ENCODE peak calls at places on chromosomes 11 and 22, in eight cellular contexts. One of them, this sample, is unnamed.

GRCh38 chr22:35477911-35478582 is 62.6 kb upstream of the RASD2 start:
- DNase-seq in MM.1S: no peak
- DNase-seq in Peyer's patch: no peak
- DNase-seq in transverse colon: peak; percentile 72
- DNase-seq in breast epithelium: no peak
- DNase-seq in PC-9: peak; percentile 82
- DNase-seq in CD8-positive, alpha-beta T cell: no peak
- DNase-seq in cardiac muscle cell: no peak
- DNase-seq in this sample: peak; percentile 93

GRCh38 chr11:116928102-116928777 is 90.8 kb upstream of the APOA1 start:
- DNase-seq in MM.1S: peak; percentile 57
- DNase-seq in Peyer's patch: peak; percentile 54
- DNase-seq in transverse colon: no peak
- DNase-seq in breast epithelium: no peak
- DNase-seq in PC-9: no peak
- DNase-seq in CD8-positive, alpha-beta T cell: no peak
- DNase-seq in cardiac muscle cell: no peak
- DNase-seq in this sample: no peak

GRCh38 chr11:15011741-15012140 is 39.6 kb upstream of the CALCA start:
- DNase-seq in MM.1S: no peak
- DNase-seq in Peyer's patch: no peak
- DNase-seq in transverse colon: no peak
- DNase-seq in breast epithelium: no peak
- DNase-seq in PC-9: no peak
- DNase-seq in CD8-positive, alpha-beta T cell: no peak
- DNase-seq in cardiac muscle cell: peak; percentile 50
- DNase-seq in this sample: no peak

GRCh38 chr11:126212089-126212660 is 593 bp downstream of the FAM118B start:
- DNase-seq in MM.1S: no peak
- DNase-seq in Peyer's patch: no peak
- DNase-seq in transverse colon: no peak
- DNase-seq in breast epithelium: no peak
- DNase-seq in PC-9: no peak
- DNase-seq in CD8-positive, alpha-beta T cell: no peak
- DNase-seq in cardiac muscle cell: peak; percentile 9
- DNase-seq in this sample: no peak

GRCh38 chr11:130371004-130371590 is 56.4 kb upstream of the ZBTB44 start:
- DNase-seq in MM.1S: no peak
- DNase-seq in Peyer's patch: no peak
- DNase-seq in transverse colon: no peak
- DNase-seq in breast epithelium: no peak
- DNase-seq in PC-9: no peak
- DNase-seq in CD8-positive, alpha-beta T cell: no peak
- DNase-seq in cardiac muscle cell: no peak
- DNase-seq in this sample: no peak

GRCh38 chr22:45218974-45219373 is 21.7 kb downstream of the KIAA0930 start:
- DNase-seq in MM.1S: no peak
- DNase-seq in Peyer's patch: no peak
- DNase-seq in transverse colon: no peak
- DNase-seq in breast epithelium: no peak
- DNase-seq in PC-9: no peak
- DNase-seq in CD8-positive, alpha-beta T cell: no peak
- DNase-seq in cardiac muscle cell: no peak
- DNase-seq in this sample: no peak

GRCh38 chr11:46435679-46436078 is 44.1 kb upstream of the CHRM4 start:
- DNase-seq in MM.1S: no peak
- DNase-seq in Peyer's patch: no peak
- DNase-seq in transverse colon: no peak
- DNase-seq in breast epithelium: no peak
- DNase-seq in PC-9: no peak
- DNase-seq in CD8-positive, alpha-beta T cell: no peak
- DNase-seq in cardiac muscle cell: no peak
- DNase-seq in this sample: no peak

GRCh38 chr11:62497132-62497915 is 49.3 kb downstream of the AHNAK start:
- DNase-seq in MM.1S: no peak
- DNase-seq in Peyer's patch: no peak
- DNase-seq in transverse colon: peak; percentile 62
- DNase-seq in breast epithelium: no peak
- DNase-seq in PC-9: peak; percentile 98
- DNase-seq in CD8-positive, alpha-beta T cell: no peak
- DNase-seq in cardiac muscle cell: no peak
- DNase-seq in this sample: no peak

GRCh38 chr22:50012201-50013181 is at the start of gene IL17REL:
- DNase-seq in MM.1S: no peak
- DNase-seq in Peyer's patch: no peak
- DNase-seq in transverse colon: peak; percentile 41
- DNase-seq in breast epithelium: no peak
- DNase-seq in PC-9: no peak
- DNase-seq in CD8-positive, alpha-beta T cell: no peak
- DNase-seq in cardiac muscle cell: no peak
- DNase-seq in this sample: no peak

GRCh38 chr11:128180446-128181089 is 406.8 kb downstream of the ETS1 start:
- DNase-seq in MM.1S: no peak
- DNase-seq in Peyer's patch: no peak
- DNase-seq in transverse colon: no peak
- DNase-seq in breast epithelium: no peak
- DNase-seq in PC-9: peak; percentile 57
- DNase-seq in CD8-positive, alpha-beta T cell: no peak
- DNase-seq in cardiac muscle cell: no peak
- DNase-seq in this sample: no peak

GRCh38 chr11:86151188-86152005 is 82.5 kb upstream of the PICALM start:
- DNase-seq in MM.1S: peak; percentile 26
- DNase-seq in Peyer's patch: no peak
- DNase-seq in transverse colon: no peak
- DNase-seq in breast epithelium: no peak
- DNase-seq in PC-9: peak; percentile 67
- DNase-seq in CD8-positive, alpha-beta T cell: no peak
- DNase-seq in cardiac muscle cell: peak; percentile 27
- DNase-seq in this sample: peak; percentile 84

GRCh38 chr22:23119492-23120414 is 22.0 kb downstream of the RSPH14 start:
- DNase-seq in MM.1S: no peak
- DNase-seq in Peyer's patch: peak; percentile 43
- DNase-seq in transverse colon: no peak
- DNase-seq in breast epithelium: no peak
- DNase-seq in PC-9: no peak
- DNase-seq in CD8-positive, alpha-beta T cell: peak; percentile 66
- DNase-seq in cardiac muscle cell: no peak
- DNase-seq in this sample: no peak

GRCh38 chr11:130947889-130948288 is 31.6 kb upstream of the SNX19 start:
- DNase-seq in MM.1S: no peak
- DNase-seq in Peyer's patch: no peak
- DNase-seq in transverse colon: no peak
- DNase-seq in breast epithelium: no peak
- DNase-seq in PC-9: no peak
- DNase-seq in CD8-positive, alpha-beta T cell: no peak
- DNase-seq in cardiac muscle cell: no peak
- DNase-seq in this sample: no peak

GRCh38 chr11:31355817-31356216 is 13.7 kb downstream of the DCDC1 start:
- DNase-seq in MM.1S: no peak
- DNase-seq in Peyer's patch: no peak
- DNase-seq in transverse colon: no peak
- DNase-seq in breast epithelium: no peak
- DNase-seq in PC-9: no peak
- DNase-seq in CD8-positive, alpha-beta T cell: no peak
- DNase-seq in cardiac muscle cell: no peak
- DNase-seq in this sample: no peak

DNA sequence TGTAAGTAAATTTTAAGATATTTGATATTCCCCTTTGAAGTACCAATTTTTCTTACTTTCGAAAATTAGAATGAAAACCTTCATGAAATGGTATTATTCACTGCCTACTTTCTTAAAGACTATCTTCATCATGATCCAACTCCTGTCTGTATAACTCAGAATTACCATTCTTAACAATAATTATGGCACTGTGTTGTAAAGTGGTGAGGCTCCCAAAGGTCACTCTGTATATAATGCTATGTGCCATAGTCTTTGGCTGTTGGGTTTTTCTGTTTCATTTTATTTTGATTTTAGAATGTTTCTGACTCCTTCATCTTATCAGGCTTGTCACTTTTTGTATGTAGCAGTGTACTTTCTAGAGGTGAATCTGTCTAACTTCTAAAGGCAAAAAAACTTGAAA is 52.4 kb downstream of the MAML2 start:
- DNase-seq in MM.1S: no peak
- DNase-seq in Peyer's patch: no peak
- DNase-seq in transverse colon: no peak
- DNase-seq in breast epithelium: no peak
- DNase-seq in PC-9: no peak
- DNase-seq in CD8-positive, alpha-beta T cell: no peak
- DNase-seq in cardiac muscle cell: no peak
- DNase-seq in this sample: no peak
- H3K4me1 ChIP-seq in MM.1S: peaks cover 25% of the 10 kb centered on the region
- H3K4me1 ChIP-seq in Peyer's patch: peaks cover 26% of the 10 kb centered on the region
- H3K4me1 ChIP-seq in transverse colon: peaks cover 27% of the 10 kb centered on the region
- H3K4me1 ChIP-seq in breast epithelium: no peaks in the 10 kb centered on the region
- H3K4me1 ChIP-seq in PC-9: no peaks in the 10 kb centered on the region
- H3K4me1 ChIP-seq in CD8-positive, alpha-beta T cell: peaks cover 57% of the 10 kb centered on the region
- H3K4me1 ChIP-seq in cardiac muscle cell: peaks cover 9% of the 10 kb centered on the region
- H3K4me1 ChIP-seq in this sample: peaks cover 39% of the 10 kb centered on the region

GRCh38 chr22:41563051-41563711 is 2.4 kb downstream of the CSDC2 start:
- DNase-seq in MM.1S: no peak
- DNase-seq in Peyer's patch: no peak
- DNase-seq in transverse colon: no peak
- DNase-seq in breast epithelium: no peak
- DNase-seq in PC-9: peak; percentile 72
- DNase-seq in CD8-positive, alpha-beta T cell: no peak
- DNase-seq in cardiac muscle cell: no peak
- DNase-seq in this sample: no peak
- H3K4me3 ChIP-seq in MM.1S: no peak overlapping the region
- H3K4me3 ChIP-seq in Peyer's patch: no peak overlapping the region
- H3K4me3 ChIP-seq in transverse colon: no peak overlapping the region
- H3K4me3 ChIP-seq in breast epithelium: no peak overlapping the region
- H3K4me3 ChIP-seq in PC-9: no peak overlapping the region
- H3K4me3 ChIP-seq in CD8-positive, alpha-beta T cell: no peak overlapping the region
- H3K4me3 ChIP-seq in cardiac muscle cell: no peak overlapping the region
- H3K4me3 ChIP-seq in this sample: peak overlapping the region; percentile 88

DNA sequence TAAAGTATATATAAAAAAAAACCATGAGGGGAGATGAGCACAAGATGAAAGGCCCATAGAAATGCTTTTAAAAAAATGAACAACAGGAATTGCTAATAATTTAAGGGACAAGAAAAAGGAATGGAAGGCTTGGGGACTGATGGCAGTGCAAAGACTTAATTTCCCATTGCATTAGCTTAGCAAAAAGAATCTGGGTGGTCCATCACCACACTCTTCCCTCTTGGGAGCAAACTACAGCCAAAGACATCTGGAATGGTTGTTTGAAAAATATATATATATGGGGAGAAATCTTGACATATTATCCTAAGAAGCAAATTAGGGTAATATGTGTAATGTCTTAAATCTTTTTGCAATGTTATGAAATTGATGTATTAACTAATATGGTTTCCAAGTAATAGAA is 727.1 kb downstream of the METTL15 start:
- DNase-seq in MM.1S: no peak
- DNase-seq in Peyer's patch: no peak
- DNase-seq in transverse colon: no peak
- DNase-seq in breast epithelium: no peak
- DNase-seq in PC-9: no peak
- DNase-seq in CD8-positive, alpha-beta T cell: no peak
- DNase-seq in cardiac muscle cell: no peak
- DNase-seq in this sample: no peak
- H3K9me3 ChIP-seq in MM.1S: no peaks in the 10 kb centered on the region
- H3K9me3 ChIP-seq in Peyer's patch: no peaks in the 10 kb centered on the region
- H3K9me3 ChIP-seq in transverse colon: no peaks in the 10 kb centered on the region
- H3K9me3 ChIP-seq in breast epithelium: no peaks in the 10 kb centered on the region
- H3K9me3 ChIP-seq in PC-9: no peaks in the 10 kb centered on the region
- H3K9me3 ChIP-seq in CD8-positive, alpha-beta T cell: no peaks in the 10 kb centered on the region
- H3K9me3 ChIP-seq in cardiac muscle cell: no peaks in the 10 kb centered on the region
- H3K9me3 ChIP-seq in this sample: no peaks in the 10 kb centered on the region

GRCh38 chr11:66637557-66638176 is 836 bp upstream of the RBM4 start:
- DNase-seq in MM.1S: no peak
- DNase-seq in Peyer's patch: no peak
- DNase-seq in transverse colon: no peak
- DNase-seq in breast epithelium: no peak
- DNase-seq in PC-9: no peak
- DNase-seq in CD8-positive, alpha-beta T cell: no peak
- DNase-seq in cardiac muscle cell: no peak
- DNase-seq in this sample: no peak

GRCh38 chr11:66639066-66639813 is 737 bp downstream of the RBM4 start:
- DNase-seq in MM.1S: peak; percentile 20
- DNase-seq in Peyer's patch: peak; percentile 38
- DNase-seq in transverse colon: peak; percentile 20
- DNase-seq in breast epithelium: no peak
- DNase-seq in PC-9: no peak
- DNase-seq in CD8-positive, alpha-beta T cell: peak; percentile 43
- DNase-seq in cardiac muscle cell: peak; percentile 56
- DNase-seq in this sample: no peak

GRCh38 chr11:66638177-66639065 is at the start of gene RBM4:
- DNase-seq in MM.1S: peak; percentile 100
- DNase-seq in Peyer's patch: peak; percentile 96
- DNase-seq in transverse colon: peak; percentile 98
- DNase-seq in breast epithelium: peak; percentile 97
- DNase-seq in PC-9: peak; percentile 100
- DNase-seq in CD8-positive, alpha-beta T cell: peak; percentile 98
- DNase-seq in cardiac muscle cell: peak; percentile 100
- DNase-seq in this sample: peak; percentile 98

GRCh38 chr11:66643745-66644437 is 5.4 kb downstream of the RBM4 start:
- DNase-seq in MM.1S: no peak
- DNase-seq in Peyer's patch: no peak
- DNase-seq in transverse colon: no peak
- DNase-seq in breast epithelium: no peak
- DNase-seq in PC-9: no peak
- DNase-seq in CD8-positive, alpha-beta T cell: no peak
- DNase-seq in cardiac muscle cell: no peak
- DNase-seq in this sample: no peak

GRCh38 chr11:66641834-66642233 is 3.3 kb downstream of the RBM4 start:
- DNase-seq in MM.1S: no peak
- DNase-seq in Peyer's patch: no peak
- DNase-seq in transverse colon: no peak
- DNase-seq in breast epithelium: no peak
- DNase-seq in PC-9: peak; percentile 52
- DNase-seq in CD8-positive, alpha-beta T cell: no peak
- DNase-seq in cardiac muscle cell: no peak
- DNase-seq in this sample: no peak
- H3K4me1 ChIP-seq in MM.1S: peaks cover 31% of the 10 kb centered on the region
- H3K4me1 ChIP-seq in Peyer's patch: peaks cover 75% of the 10 kb centered on the region
- H3K4me1 ChIP-seq in transverse colon: peaks cover 71% of the 10 kb centered on the region
- H3K4me1 ChIP-seq in breast epithelium: peaks cover 7% of the 10 kb centered on the region
- H3K4me1 ChIP-seq in PC-9: peaks cover 38% of the 10 kb centered on the region
- H3K4me1 ChIP-seq in CD8-positive, alpha-beta T cell: peaks cover 81% of the 10 kb centered on the region
- H3K4me1 ChIP-seq in cardiac muscle cell: peaks cover 67% of the 10 kb centered on the region
- H3K4me1 ChIP-seq in this sample: peaks cover 53% of the 10 kb centered on the region